ENCODE peak calls at places on chromosomes 5 and 9, in five cellular contexts. Y is T follicular helper cell; F is dermis blood vessel endothelial cell; G is ELF-1; D is activated CD8-positive, alpha-beta T cell treated with anti-CD3 and anti-CD28 coated beads for 36 hours. B is an unnamed sample.

GRCh38 chr5:84437673-84438315 is 53.1 kb upstream of the EDIL3 start:
- DNase-seq in Y (no peak), F (peak; percentile 25), G (no peak), D (no peak), B (no peak)

GRCh38 chr9:38154501-38155421 is 85.7 kb upstream of the SHB start:
- DNase-seq in G (peak; percentile 75), Y (no peak), F (no peak), D (no peak), B (no peak)

GRCh38 chr5:53480474-53481353 is at the start of gene FST:
- DNase-seq in D (peak; percentile 11), G (peak; percentile 62), F (peak; percentile 56), Y (no peak), B (no peak)

GRCh38 chr5:87121315-87122170 is 146.1 kb upstream of the RASA1 start:
- DNase-seq in G (no peak), D (peak; percentile 66), Y (no peak), F (peak; percentile 86), B (no peak)

GRCh38 chr5:38595149-38595725 is 38.8 kb upstream of the LIFR start:
- DNase-seq in G (peak; percentile 75), F (peak; percentile 33), Y (no peak), D (no peak), B (no peak)

GRCh38 chr5:38800044-38800443 is 45.8 kb upstream of the OSMR start:
- DNase-seq in G (no peak), D (no peak), F (no peak), Y (no peak), B (no peak)

GRCh38 chr5:138645778-138646575 is 70.8 kb upstream of the HSPA9 start:
- DNase-seq in G (peak; percentile 35), Y (no peak), D (no peak), F (no peak), B (no peak)

GRCh38 chr9:114156658-114157421 is 1.5 kb downstream of the COL27A1 start:
- DNase-seq in D (peak; percentile 47), Y (no peak), G (peak; percentile 69), F (peak; percentile 69), B (no peak)

GRCh38 chr5:58184910-58185309 is 275.0 kb downstream of the PLK2 start:
- DNase-seq in F (peak; percentile 20), G (no peak), Y (no peak), D (no peak), B (no peak)

GRCh38 chr5:154138701-154139100 is 51.8 kb upstream of the GALNT10 start:
- DNase-seq in G (peak; percentile 48), Y (no peak), F (no peak), D (no peak), B (no peak)

GRCh38 chr5:42992035-42992570 is 48.0 kb downstream of the ANXA2R start:
- DNase-seq in Y (peak; percentile 53), D (peak; percentile 88), G (peak; percentile 79), F (peak; percentile 93), B (peak; percentile 65)

GRCh38 chr9:117413346-117414219 is 1.3 kb downstream of the ASTN2 start:
- DNase-seq in Y (no peak), G (peak; percentile 52), D (no peak), F (no peak), B (no peak)

GRCh38 chr9:89714316-89714715 is 109.5 kb downstream of the GADD45G start:
- DNase-seq in G (no peak), Y (no peak), D (no peak), F (no peak), B (no peak)

GRCh38 chr5:54254482-54255198 is 55.7 kb downstream of the ARL15 start:
- DNase-seq in F (peak; percentile 63), D (no peak), G (no peak), Y (no peak), B (no peak)

GRCh38 chr9:36925033-36925432 is 109.0 kb downstream of the PAX5 start:
- DNase-seq in Y (no peak), G (no peak), F (no peak), D (no peak), B (no peak)

GRCh38 chr5:3694819-3695218 is 99.2 kb downstream of the IRX1 start:
- DNase-seq in F (no peak), Y (no peak), D (no peak), G (no peak), B (no peak)

GRCh38 chr9:121660367-121660766 is 8.9 kb downstream of the DAB2IP start:
- DNase-seq in Y (no peak), G (no peak), D (no peak), F (no peak), B (no peak)

GRCh38 chr5:56534102-56534501 is 281.2 kb upstream of the MAP3K1 start:
- DNase-seq in Y (no peak), G (peak; percentile 44), F (peak; percentile 37), D (no peak), B (no peak)

GRCh38 chr9:13728917-13729811 is 449.7 kb upstream of the MPDZ start:
- DNase-seq in Y (no peak), D (no peak), G (no peak), F (peak; percentile 42), B (no peak)

GRCh38 chr5:169566202-169566601 is 17.4 kb upstream of the SPDL1 start:
- DNase-seq in Y (no peak), D (no peak), G (no peak), F (no peak), B (no peak)

GRCh38 chr9:133973111-133973790 is 18.9 kb downstream of the VAV2 start:
- DNase-seq in Y (no peak), D (no peak), G (no peak), F (no peak), B (no peak)

GRCh38 chr5:32854473-32854872 is 143.4 kb downstream of the NPR3 start:
- DNase-seq in Y (no peak), G (no peak), F (no peak), D (no peak), B (no peak)

GRCh38 chr9:2290382-2290781 is 275.2 kb downstream of the SMARCA2 start:
- DNase-seq in D (no peak), F (no peak), Y (no peak), G (no peak), B (no peak)

GRCh38 chr9:137269231-137269772 is 8.2 kb upstream of the TOR4A start:
- DNase-seq in F (peak; percentile 63), D (no peak), Y (no peak), G (no peak), B (no peak)

GRCh38 chr5:95843733-95844223 is 21.3 kb upstream of the GLRX start:
- DNase-seq in F (no peak), Y (no peak), D (no peak), G (no peak), B (no peak)

GRCh38 chr5:62395210-62395950 is 8.3 kb downstream of the DIMT1 start:
- DNase-seq in Y (no peak), F (no peak), G (no peak), D (peak; percentile 55), B (no peak)

GRCh38 chr5:132662925-132663770 is 5.2 kb downstream of the IL13 start:
- DNase-seq in F (no peak), D (peak; percentile 75), G (peak; percentile 48), Y (no peak), B (no peak)

GRCh38 chr5:124583469-124584350 is 162.7 kb downstream of the ZNF608 start:
- DNase-seq in D (peak; percentile 53), Y (no peak), G (peak; percentile 39), F (peak; percentile 56), B (no peak)

GRCh38 chr5:62316110-62316509 is 10.1 kb downstream of the KIF2A start:
- DNase-seq in D (no peak), G (no peak), F (no peak), Y (no peak), B (no peak)

GRCh38 chr5:116681334-116682013 is 106.9 kb upstream of the SEMA6A start:
- DNase-seq in Y (no peak), G (no peak), D (no peak), F (no peak), B (no peak)

GRCh38 chr5:41686767-41687166 is 176.4 kb upstream of the PLCXD3 start:
- DNase-seq in Y (no peak), D (no peak), F (no peak), G (no peak), B (no peak)

GRCh38 chr9:135476981-135477380 is 2.6 kb upstream of the PPP1R26 start:
- DNase-seq in F (no peak), G (no peak), D (no peak), Y (no peak), B (no peak)

GRCh38 chr9:127204771-127205470 is 59.7 kb upstream of the GARNL3 start:
- DNase-seq in G (peak; percentile 44), D (peak; percentile 30), F (peak; percentile 37), Y (no peak), B (no peak)

GRCh38 chr5:31809037-31809910 is 170.3 kb downstream of the PDZD2 start:
- DNase-seq in G (peak; percentile 85), F (peak; percentile 75), Y (no peak), D (peak; percentile 49), B (no peak)

GRCh38 chr9:33198163-33198562 is 31.0 kb upstream of the B4GALT1 start:
- DNase-seq in G (no peak), F (no peak), Y (no peak), D (no peak), B (no peak)

B was measured in T-cell.